ENCODE peak calls at places on chromosomes 7 and 10, in ten cellular contexts. One of them, this sample, is unnamed.

GRCh38 chr10:87864497-87865059 is 1.2 kb downstream of the PTEN start:
- DNase-seq in RWPE1: no peak
- DNase-seq in lower lobe of right lung: no peak
- DNase-seq in psoas muscle: no peak
- DNase-seq in neural progenitor cell: peak
- DNase-seq in CD8-positive, alpha-beta T cell: no peak
- DNase-seq in activated CD8-positive, alpha-beta T cell treated with anti-CD3 and anti-CD28 coated beads for 36 hours: no peak
- DNase-seq in CD4-positive, alpha-beta T cell: no peak
- DNase-seq in choroid plexus epithelial cell: no peak
- DNase-seq in prostate gland: no peak
- DNase-seq in this sample: no peak

GRCh38 chr10:13706604-13707003 is 119.8 kb downstream of the PRPF18 start:
- DNase-seq in RWPE1: peak
- DNase-seq in lower lobe of right lung: no peak
- DNase-seq in psoas muscle: no peak
- DNase-seq in neural progenitor cell: no peak
- DNase-seq in CD8-positive, alpha-beta T cell: no peak
- DNase-seq in activated CD8-positive, alpha-beta T cell treated with anti-CD3 and anti-CD28 coated beads for 36 hours: no peak
- DNase-seq in CD4-positive, alpha-beta T cell: no peak
- DNase-seq in choroid plexus epithelial cell: no peak
- DNase-seq in prostate gland: peak
- DNase-seq in this sample: no peak

GRCh38 chr7:29167721-29168120 is 21.4 kb upstream of the CPVL start:
- DNase-seq in RWPE1: no peak
- DNase-seq in lower lobe of right lung: no peak
- DNase-seq in psoas muscle: no peak
- DNase-seq in neural progenitor cell: no peak
- DNase-seq in CD8-positive, alpha-beta T cell: no peak
- DNase-seq in activated CD8-positive, alpha-beta T cell treated with anti-CD3 and anti-CD28 coated beads for 36 hours: no peak
- DNase-seq in CD4-positive, alpha-beta T cell: no peak
- DNase-seq in choroid plexus epithelial cell: no peak
- DNase-seq in prostate gland: no peak
- DNase-seq in this sample: no peak

GRCh38 chr7:155513543-155514285 is 32.6 kb downstream of the CNPY1 start:
- DNase-seq in RWPE1: no peak
- DNase-seq in lower lobe of right lung: no peak
- DNase-seq in psoas muscle: no peak
- DNase-seq in neural progenitor cell: no peak
- DNase-seq in CD8-positive, alpha-beta T cell: no peak
- DNase-seq in activated CD8-positive, alpha-beta T cell treated with anti-CD3 and anti-CD28 coated beads for 36 hours: no peak
- DNase-seq in CD4-positive, alpha-beta T cell: no peak
- DNase-seq in choroid plexus epithelial cell: no peak
- DNase-seq in prostate gland: no peak
- DNase-seq in this sample: no peak

GRCh38 chr7:131544449-131545425 is 11.7 kb downstream of the PODXL start:
- DNase-seq in RWPE1: no peak
- DNase-seq in lower lobe of right lung: no peak
- DNase-seq in psoas muscle: no peak
- DNase-seq in neural progenitor cell: no peak
- DNase-seq in CD8-positive, alpha-beta T cell: no peak
- DNase-seq in activated CD8-positive, alpha-beta T cell treated with anti-CD3 and anti-CD28 coated beads for 36 hours: peak
- DNase-seq in CD4-positive, alpha-beta T cell: no peak
- DNase-seq in choroid plexus epithelial cell: peak
- DNase-seq in prostate gland: no peak
- DNase-seq in this sample: peak

GRCh38 chr7:30224511-30225031 is 59.8 kb upstream of the ZNRF2 start:
- DNase-seq in RWPE1: peak
- DNase-seq in lower lobe of right lung: peak
- DNase-seq in psoas muscle: no peak
- DNase-seq in neural progenitor cell: no peak
- DNase-seq in CD8-positive, alpha-beta T cell: no peak
- DNase-seq in activated CD8-positive, alpha-beta T cell treated with anti-CD3 and anti-CD28 coated beads for 36 hours: no peak
- DNase-seq in CD4-positive, alpha-beta T cell: no peak
- DNase-seq in choroid plexus epithelial cell: peak
- DNase-seq in prostate gland: no peak
- DNase-seq in this sample: peak

GRCh38 chr10:22736134-22736533 is 21.8 kb upstream of the PIP4K2A start:
- DNase-seq in RWPE1: no peak
- DNase-seq in lower lobe of right lung: no peak
- DNase-seq in psoas muscle: no peak
- DNase-seq in neural progenitor cell: no peak
- DNase-seq in CD8-positive, alpha-beta T cell: no peak
- DNase-seq in activated CD8-positive, alpha-beta T cell treated with anti-CD3 and anti-CD28 coated beads for 36 hours: no peak
- DNase-seq in CD4-positive, alpha-beta T cell: no peak
- DNase-seq in choroid plexus epithelial cell: no peak
- DNase-seq in prostate gland: no peak
- DNase-seq in this sample: no peak

GRCh38 chr10:108070789-108071188 is 906.3 kb upstream of the SORCS1 start:
- DNase-seq in RWPE1: no peak
- DNase-seq in lower lobe of right lung: no peak
- DNase-seq in psoas muscle: no peak
- DNase-seq in neural progenitor cell: no peak
- DNase-seq in CD8-positive, alpha-beta T cell: no peak
- DNase-seq in activated CD8-positive, alpha-beta T cell treated with anti-CD3 and anti-CD28 coated beads for 36 hours: no peak
- DNase-seq in CD4-positive, alpha-beta T cell: no peak
- DNase-seq in choroid plexus epithelial cell: no peak
- DNase-seq in prostate gland: no peak
- DNase-seq in this sample: no peak

GRCh38 chr7:26159243-26159642 is 7.2 kb downstream of the NFE2L3 start:
- DNase-seq in RWPE1: no peak
- DNase-seq in lower lobe of right lung: no peak
- DNase-seq in psoas muscle: no peak
- DNase-seq in neural progenitor cell: no peak
- DNase-seq in CD8-positive, alpha-beta T cell: no peak
- DNase-seq in activated CD8-positive, alpha-beta T cell treated with anti-CD3 and anti-CD28 coated beads for 36 hours: no peak
- DNase-seq in CD4-positive, alpha-beta T cell: no peak
- DNase-seq in choroid plexus epithelial cell: peak
- DNase-seq in prostate gland: no peak
- DNase-seq in this sample: no peak

GRCh38 chr7:156055206-156055822 is 243.1 kb upstream of the SHH start:
- DNase-seq in RWPE1: no peak
- DNase-seq in lower lobe of right lung: no peak
- DNase-seq in psoas muscle: peak
- DNase-seq in neural progenitor cell: no peak
- DNase-seq in CD8-positive, alpha-beta T cell: no peak
- DNase-seq in activated CD8-positive, alpha-beta T cell treated with anti-CD3 and anti-CD28 coated beads for 36 hours: no peak
- DNase-seq in CD4-positive, alpha-beta T cell: no peak
- DNase-seq in choroid plexus epithelial cell: no peak
- DNase-seq in prostate gland: no peak
- DNase-seq in this sample: no peak

GRCh38 chr7:24732646-24733413 is 24.4 kb downstream of the GSDME start:
- DNase-seq in RWPE1: no peak
- DNase-seq in lower lobe of right lung: no peak
- DNase-seq in psoas muscle: no peak
- DNase-seq in neural progenitor cell: no peak
- DNase-seq in CD8-positive, alpha-beta T cell: no peak
- DNase-seq in activated CD8-positive, alpha-beta T cell treated with anti-CD3 and anti-CD28 coated beads for 36 hours: peak
- DNase-seq in CD4-positive, alpha-beta T cell: no peak
- DNase-seq in choroid plexus epithelial cell: peak
- DNase-seq in prostate gland: no peak
- DNase-seq in this sample: no peak

GRCh38 chr7:72275412-72276070 is 136.6 kb downstream of the CALN1 start:
- DNase-seq in RWPE1: no peak
- DNase-seq in lower lobe of right lung: no peak
- DNase-seq in psoas muscle: no peak
- DNase-seq in neural progenitor cell: no peak
- DNase-seq in CD8-positive, alpha-beta T cell: no peak
- DNase-seq in activated CD8-positive, alpha-beta T cell treated with anti-CD3 and anti-CD28 coated beads for 36 hours: no peak
- DNase-seq in CD4-positive, alpha-beta T cell: no peak
- DNase-seq in choroid plexus epithelial cell: no peak
- DNase-seq in prostate gland: no peak
- DNase-seq in this sample: no peak

GRCh38 chr7:100021297-100021696 is 5.9 kb downstream of the ZKSCAN1 start:
- DNase-seq in RWPE1: no peak
- DNase-seq in lower lobe of right lung: no peak
- DNase-seq in psoas muscle: no peak
- DNase-seq in neural progenitor cell: no peak
- DNase-seq in CD8-positive, alpha-beta T cell: no peak
- DNase-seq in activated CD8-positive, alpha-beta T cell treated with anti-CD3 and anti-CD28 coated beads for 36 hours: peak
- DNase-seq in CD4-positive, alpha-beta T cell: no peak
- DNase-seq in choroid plexus epithelial cell: no peak
- DNase-seq in prostate gland: no peak
- DNase-seq in this sample: no peak

GRCh38 chr7:108630002-108630401 is 60.3 kb downstream of the DNAJB9 start:
- DNase-seq in RWPE1: no peak
- DNase-seq in lower lobe of right lung: no peak
- DNase-seq in psoas muscle: no peak
- DNase-seq in neural progenitor cell: no peak
- DNase-seq in CD8-positive, alpha-beta T cell: no peak
- DNase-seq in activated CD8-positive, alpha-beta T cell treated with anti-CD3 and anti-CD28 coated beads for 36 hours: no peak
- DNase-seq in CD4-positive, alpha-beta T cell: no peak
- DNase-seq in choroid plexus epithelial cell: peak
- DNase-seq in prostate gland: no peak
- DNase-seq in this sample: no peak

GRCh38 chr7:77293046-77293445 is 93.4 kb upstream of the FGL2 start:
- DNase-seq in RWPE1: no peak
- DNase-seq in lower lobe of right lung: no peak
- DNase-seq in psoas muscle: no peak
- DNase-seq in neural progenitor cell: no peak
- DNase-seq in CD8-positive, alpha-beta T cell: no peak
- DNase-seq in activated CD8-positive, alpha-beta T cell treated with anti-CD3 and anti-CD28 coated beads for 36 hours: no peak
- DNase-seq in CD4-positive, alpha-beta T cell: no peak
- DNase-seq in choroid plexus epithelial cell: no peak
- DNase-seq in prostate gland: no peak
- DNase-seq in this sample: no peak

GRCh38 chr7:157817433-157817832 is 480.6 kb downstream of the DNAJB6 start:
- DNase-seq in RWPE1: no peak
- DNase-seq in lower lobe of right lung: peak
- DNase-seq in psoas muscle: no peak
- DNase-seq in neural progenitor cell: no peak
- DNase-seq in CD8-positive, alpha-beta T cell: no peak
- DNase-seq in activated CD8-positive, alpha-beta T cell treated with anti-CD3 and anti-CD28 coated beads for 36 hours: no peak
- DNase-seq in CD4-positive, alpha-beta T cell: no peak
- DNase-seq in choroid plexus epithelial cell: no peak
- DNase-seq in prostate gland: no peak
- DNase-seq in this sample: no peak

GRCh38 chr7:81883801-81884393 is 114.0 kb upstream of the HGF start:
- DNase-seq in RWPE1: no peak
- DNase-seq in lower lobe of right lung: no peak
- DNase-seq in psoas muscle: no peak
- DNase-seq in neural progenitor cell: no peak
- DNase-seq in CD8-positive, alpha-beta T cell: no peak
- DNase-seq in activated CD8-positive, alpha-beta T cell treated with anti-CD3 and anti-CD28 coated beads for 36 hours: no peak
- DNase-seq in CD4-positive, alpha-beta T cell: no peak
- DNase-seq in choroid plexus epithelial cell: no peak
- DNase-seq in prostate gland: no peak
- DNase-seq in this sample: no peak
- TF ChIP-seq CTCF in RWPE1: no peak
- TF ChIP-seq CTCF in lower lobe of right lung: no peak
- TF ChIP-seq CTCF in psoas muscle: no peak
- TF ChIP-seq CTCF in neural progenitor cell: no peak
- TF ChIP-seq CTCF in CD8-positive, alpha-beta T cell: no peak
- TF ChIP-seq CTCF in activated CD8-positive, alpha-beta T cell treated with anti-CD3 and anti-CD28 coated beads for 36 hours: no peak
- TF ChIP-seq CTCF in CD4-positive, alpha-beta T cell: no peak
- TF ChIP-seq CTCF in choroid plexus epithelial cell: no peak
- TF ChIP-seq CTCF in prostate gland: no peak
- TF ChIP-seq CTCF in this sample: no peak

GRCh38 chr7:54728411-54728810 is 30.6 kb downstream of the SEC61G start:
- DNase-seq in RWPE1: no peak
- DNase-seq in lower lobe of right lung: no peak
- DNase-seq in psoas muscle: no peak
- DNase-seq in neural progenitor cell: no peak
- DNase-seq in CD8-positive, alpha-beta T cell: no peak
- DNase-seq in activated CD8-positive, alpha-beta T cell treated with anti-CD3 and anti-CD28 coated beads for 36 hours: no peak
- DNase-seq in CD4-positive, alpha-beta T cell: no peak
- DNase-seq in choroid plexus epithelial cell: no peak
- DNase-seq in prostate gland: no peak
- DNase-seq in this sample: no peak
- TF ChIP-seq CTCF in RWPE1: no peak
- TF ChIP-seq CTCF in lower lobe of right lung: no peak
- TF ChIP-seq CTCF in psoas muscle: no peak
- TF ChIP-seq CTCF in neural progenitor cell: no peak
- TF ChIP-seq CTCF in CD8-positive, alpha-beta T cell: no peak
- TF ChIP-seq CTCF in activated CD8-positive, alpha-beta T cell treated with anti-CD3 and anti-CD28 coated beads for 36 hours: no peak
- TF ChIP-seq CTCF in CD4-positive, alpha-beta T cell: no peak
- TF ChIP-seq CTCF in choroid plexus epithelial cell: no peak
- TF ChIP-seq CTCF in prostate gland: no peak
- TF ChIP-seq CTCF in this sample: no peak

DNA sequence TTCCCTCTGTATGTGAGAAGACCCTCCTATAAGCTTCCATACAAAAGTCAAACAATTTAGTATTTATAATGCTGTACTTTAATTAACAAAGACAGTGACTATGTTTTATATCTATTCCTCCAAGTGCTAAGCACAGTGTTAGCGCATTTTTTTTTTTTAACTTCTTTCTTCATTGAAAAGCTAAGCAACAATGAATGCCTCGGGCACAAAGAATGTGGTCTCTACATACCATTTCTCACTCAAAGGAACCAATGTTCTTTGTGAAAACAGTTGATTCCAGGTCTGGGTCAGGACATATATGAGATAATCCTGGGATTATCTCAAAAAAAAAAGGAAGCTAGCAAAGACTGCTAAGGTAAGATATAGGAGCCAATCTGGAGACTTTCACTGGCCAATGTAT is 26.2 kb upstream of the REEP3 start:
- DNase-seq in RWPE1: no peak
- DNase-seq in lower lobe of right lung: no peak
- DNase-seq in psoas muscle: no peak
- DNase-seq in neural progenitor cell: peak
- DNase-seq in CD8-positive, alpha-beta T cell: no peak
- DNase-seq in activated CD8-positive, alpha-beta T cell treated with anti-CD3 and anti-CD28 coated beads for 36 hours: no peak
- DNase-seq in CD4-positive, alpha-beta T cell: no peak
- DNase-seq in choroid plexus epithelial cell: no peak
- DNase-seq in prostate gland: no peak
- DNase-seq in this sample: no peak
- TF ChIP-seq CTCF in RWPE1: no peak
- TF ChIP-seq CTCF in lower lobe of right lung: no peak
- TF ChIP-seq CTCF in psoas muscle: no peak
- TF ChIP-seq CTCF in neural progenitor cell: no peak
- TF ChIP-seq CTCF in CD8-positive, alpha-beta T cell: no peak
- TF ChIP-seq CTCF in activated CD8-positive, alpha-beta T cell treated with anti-CD3 and anti-CD28 coated beads for 36 hours: no peak
- TF ChIP-seq CTCF in CD4-positive, alpha-beta T cell: no peak
- TF ChIP-seq CTCF in choroid plexus epithelial cell: no peak
- TF ChIP-seq CTCF in prostate gland: no peak
- TF ChIP-seq CTCF in this sample: no peak

DNA sequence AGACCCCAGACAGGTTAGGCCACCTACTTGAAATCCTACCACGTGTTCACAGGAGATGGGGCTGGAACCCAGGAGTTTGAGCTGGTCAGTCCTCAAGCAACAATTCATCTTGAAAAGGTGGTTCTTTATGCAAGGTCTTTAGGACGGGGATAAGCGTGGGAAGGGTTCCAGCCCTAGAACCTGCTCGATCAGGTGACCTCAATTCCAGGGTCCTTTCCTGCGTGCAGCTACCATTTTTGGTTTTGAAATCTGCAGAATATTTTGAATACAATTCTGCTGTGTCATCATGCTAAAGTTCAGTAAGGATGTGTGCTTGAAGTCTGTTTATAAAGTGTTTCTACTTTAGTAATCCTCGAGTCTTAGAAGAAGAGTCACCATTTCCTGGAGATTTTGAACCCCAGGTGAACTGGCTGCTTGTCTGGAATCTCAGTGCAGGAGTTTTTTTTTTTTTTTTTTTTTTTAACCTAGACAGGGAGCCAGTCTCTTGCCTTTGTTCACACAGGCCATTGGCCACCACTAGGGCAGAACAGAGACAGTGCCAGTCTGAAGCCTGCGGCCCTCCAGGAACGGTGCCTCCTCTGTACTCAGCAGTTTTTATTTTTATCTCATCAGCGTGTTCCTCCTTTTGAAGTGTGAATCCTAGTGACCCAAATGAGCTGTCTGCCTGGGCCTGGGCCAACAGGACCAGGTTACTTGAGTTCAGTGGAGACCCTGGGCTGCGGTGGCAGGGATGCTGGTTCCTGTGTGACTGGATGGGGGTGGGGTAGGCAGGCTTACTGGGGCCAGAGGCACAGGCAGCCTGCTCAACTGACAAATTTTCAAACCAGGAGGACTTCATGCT is 54.6 kb downstream of the EEPD1 start:
- DNase-seq in RWPE1: peak
- DNase-seq in lower lobe of right lung: peak
- DNase-seq in psoas muscle: peak
- DNase-seq in neural progenitor cell: no peak
- DNase-seq in CD8-positive, alpha-beta T cell: peak
- DNase-seq in activated CD8-positive, alpha-beta T cell treated with anti-CD3 and anti-CD28 coated beads for 36 hours: no peak
- DNase-seq in CD4-positive, alpha-beta T cell: peak
- DNase-seq in choroid plexus epithelial cell: peak
- DNase-seq in prostate gland: no peak
- DNase-seq in this sample: no peak
- TF ChIP-seq CTCF in RWPE1: no peak
- TF ChIP-seq CTCF in lower lobe of right lung: peak
- TF ChIP-seq CTCF in psoas muscle: peak
- TF ChIP-seq CTCF in neural progenitor cell: no peak
- TF ChIP-seq CTCF in CD8-positive, alpha-beta T cell: no peak
- TF ChIP-seq CTCF in activated CD8-positive, alpha-beta T cell treated with anti-CD3 and anti-CD28 coated beads for 36 hours: no peak
- TF ChIP-seq CTCF in CD4-positive, alpha-beta T cell: no peak
- TF ChIP-seq CTCF in choroid plexus epithelial cell: peak
- TF ChIP-seq CTCF in prostate gland: no peak
- TF ChIP-seq CTCF in this sample: no peak

This sample was measured in GM13977.